ENCODE peak calls at places on chromosome 11, in ten cellular contexts. O, U, J, Y, Z, G, D, A, N and F are unnamed samples.
A peak's percentile ranks its signal among the peaks of the same experiment; 100 is the strongest.

GRCh38 chr11:17386331-17387084 is 2.0 kb downstream of the KCNJ11 start:
- DNase-seq in J (peak; percentile 56), U (peak; percentile 19), G (peak; percentile 78), Y (peak; percentile 65), D (peak; percentile 24), O (peak; percentile 87), Z (peak; percentile 69), N (peak; percentile 35), A (peak; percentile 89), F (no peak)

GRCh38 chr11:72972541-72973128 is 158.4 kb downstream of the ATG16L2 start:
- DNase-seq in Z (no peak), G (no peak), U (no peak), D (no peak), Y (no peak), N (no peak), J (peak; percentile 52), A (no peak), O (peak; percentile 54), F (no peak)

GRCh38 chr11:35853871-35854270 is 90.0 kb upstream of the LDLRAD3 start:
- DNase-seq in O (no peak), U (no peak), Y (no peak), G (no peak), J (no peak), Z (no peak), N (no peak), D (no peak), A (peak; percentile 17), F (no peak)

GRCh38 chr11:93059074-93059957 is 89.9 kb downstream of the MTNR1B start:
- DNase-seq in U (no peak), A (no peak), J (no peak), G (no peak), D (no peak), Z (no peak), O (no peak), Y (peak; percentile 32), N (peak; percentile 71), F (no peak)

GRCh38 chr11:134905966-134906955 is 494.2 kb upstream of the B3GAT1 start:
- DNase-seq in G (no peak), Y (no peak), N (no peak), A (no peak), U (no peak), D (no peak), O (no peak), J (no peak), Z (no peak), F (no peak)

GRCh38 chr11:34633990-34634725 is 13.3 kb downstream of the EHF start:
- DNase-seq in U (no peak), J (peak; percentile 52), A (peak; percentile 58), Z (peak; percentile 36), N (no peak), G (no peak), O (peak; percentile 37), D (no peak), Y (no peak), F (no peak)

GRCh38 chr11:2266586-2267305 is 3.6 kb downstream of the ASCL2 start:
- DNase-seq in U (no peak), D (no peak), O (peak; percentile 12), J (no peak), G (no peak), Z (no peak), N (no peak), A (no peak), Y (no peak), F (peak; percentile 44)

GRCh38 chr11:121557348-121557747 is 104.6 kb upstream of the SORL1-AS1 start:
- DNase-seq in G (no peak), J (no peak), N (no peak), Z (no peak), O (no peak), U (no peak), A (no peak), Y (no peak), D (no peak), F (no peak)

GRCh38 chr11:29452131-29452530 is 564.7 kb downstream of the KCNA4 start:
- DNase-seq in N (peak; percentile 72), G (no peak), J (peak; percentile 16), A (no peak), O (peak; percentile 9), D (no peak), Y (no peak), Z (no peak), U (no peak), F (no peak)

GRCh38 chr11:2085251-2086066 is 53.7 kb downstream of the IGF2 start:
- DNase-seq in N (no peak), G (no peak), Z (no peak), O (peak; percentile 1), D (no peak), J (no peak), A (no peak), U (no peak), Y (no peak), F (peak; percentile 40)

GRCh38 chr11:9448576-9449352 is 12.0 kb upstream of the ZNF143 start:
- DNase-seq in Z (no peak), J (no peak), U (no peak), G (no peak), N (no peak), O (no peak), A (no peak), D (no peak), Y (no peak), F (no peak)

GRCh38 chr11:126029805-126030204 is 32.9 kb downstream of the CDON start:
- DNase-seq in A (no peak), Y (no peak), U (no peak), N (no peak), Z (no peak), D (no peak), G (no peak), O (no peak), J (no peak), F (no peak)

GRCh38 chr11:8807544-8808225 is 103.3 kb upstream of the AKIP1 start:
- DNase-seq in N (no peak), J (peak; percentile 70), U (no peak), Z (no peak), Y (no peak), O (peak; percentile 85), D (no peak), A (no peak), G (peak; percentile 72), F (no peak)

GRCh38 chr11:47359586-47359985 is 7.1 kb upstream of the MYBPC3 start:
- DNase-seq in A (no peak), J (no peak), O (no peak), Z (no peak), N (no peak), G (no peak), U (no peak), Y (no peak), D (no peak), F (no peak)

GRCh38 chr11:104912102-104912501 is 13.8 kb upstream of the CASP12 start:
- DNase-seq in Z (no peak), U (no peak), J (no peak), G (no peak), Y (no peak), N (no peak), O (no peak), A (no peak), D (no peak), F (no peak)

GRCh38 chr11:66324626-66325025 is 7.8 kb upstream of the CD248 start:
- DNase-seq in N (no peak), A (no peak), D (no peak), G (no peak), O (peak; percentile 54), J (no peak), Y (peak; percentile 53), U (no peak), Z (no peak), F (no peak)

GRCh38 chr11:14423633-14424032 is 64.7 kb upstream of the RRAS2 start:
- DNase-seq in U (no peak), Z (no peak), D (no peak), Y (no peak), O (no peak), N (peak; percentile 65), J (no peak), G (no peak), A (no peak), F (no peak)

GRCh38 chr11:131581006-131581405 is 210.6 kb downstream of the NTM start:
- DNase-seq in J (no peak), Z (no peak), N (no peak), A (no peak), G (no peak), D (no peak), U (no peak), O (peak; percentile 32), Y (no peak), F (no peak)

GRCh38 chr11:100632970-100633452 is 54.1 kb upstream of the ARHGAP42 start:
- DNase-seq in D (no peak), Y (no peak), A (no peak), J (no peak), G (peak; percentile 69), U (no peak), N (peak; percentile 71), O (no peak), Z (no peak), F (peak; percentile 83)

GRCh38 chr11:94776351-94777321 is 8.5 kb downstream of the AMOTL1 start:
- DNase-seq in J (peak; percentile 67), Y (peak; percentile 86), D (no peak), A (peak; percentile 85), N (no peak), O (no peak), U (no peak), G (no peak), Z (no peak), F (no peak)

GRCh38 chr11:75719639-75720239 is 2.1 kb downstream of the MOGAT2 start:
- DNase-seq in J (no peak), O (no peak), D (no peak), Y (no peak), A (no peak), G (no peak), Z (no peak), N (no peak), U (no peak), F (no peak)